ENCODE peak calls at places on chromosomes 6 and 20, in ten cellular contexts. R is A549; Z is ascending aorta; W is CD8-positive, alpha-beta T cell; L is heart left ventricle; S is Caco-2; Q is A673; C is adipocyte; X is adrenal gland; I is naive thymus-derived CD4-positive, alpha-beta T cell. G is an unnamed sample. For H3K4me1, the result is how much of the 10 kb centered on the place peaks cover.

GRCh38 chr20:9301129-9302072 is 213.0 kb upstream of the LAMP5 start:
- DNase-seq in W (no peak), S (no peak), L (no peak), R (peak), Q (peak), X (no peak), I (no peak), C (peak), Z (no peak), G (no peak)

GRCh38 chr6:136657629-136658028 is 107.4 kb upstream of the MAP7 start:
- DNase-seq in S (peak), Q (no peak), C (peak), R (no peak), Z (no peak), W (no peak), X (no peak), I (no peak), L (no peak), G (no peak)

GRCh38 chr6:73129653-73130443 is 95.4 kb downstream of the KHDC1L start:
- DNase-seq in R (peak), I (peak), W (peak), C (peak), Z (no peak), S (peak), X (peak), L (peak), Q (peak), G (peak)

GRCh38 chr6:13272131-13273046 is 55.9 kb downstream of the TBC1D7 start:
- DNase-seq in L (no peak), S (no peak), I (no peak), Z (peak), Q (no peak), X (peak), C (no peak), R (no peak), W (no peak), G (peak)

GRCh38 chr6:167746377-167747151 is 80.1 kb upstream of the AFDN start:
- DNase-seq in Q (peak), W (no peak), I (no peak), S (no peak), X (no peak), Z (no peak), R (no peak), L (no peak), C (no peak), G (no peak)

GRCh38 chr6:39850897-39851296 is 58.7 kb downstream of the DAAM2 start:
- DNase-seq in X (no peak), R (no peak), L (no peak), Q (peak), I (no peak), C (no peak), W (no peak), Z (no peak), S (no peak), G (no peak)

GRCh38 chr6:111534366-111534765 is 51.3 kb upstream of the REV3L start:
- DNase-seq in W (no peak), L (no peak), S (no peak), R (no peak), C (peak), Q (no peak), I (no peak), Z (no peak), X (peak), G (peak)

GRCh38 chr6:26420607-26421235 is 18.6 kb downstream of the BTN3A1 start:
- DNase-seq in C (peak), S (no peak), X (peak), I (peak), Z (no peak), W (peak), Q (peak), L (no peak), R (peak), G (no peak)

GRCh38 chr6:127404594-127405178 is 54.5 kb downstream of the KIAA0408 start:
- DNase-seq in I (no peak), Q (no peak), S (no peak), R (no peak), C (no peak), Z (no peak), X (no peak), W (no peak), L (no peak), G (no peak)

GRCh38 chr6:13524801-13525508 is 37.6 kb upstream of the GFOD1 start:
- DNase-seq in I (no peak), Q (no peak), L (no peak), C (no peak), X (no peak), R (no peak), W (no peak), S (no peak), Z (no peak), G (no peak)

GRCh38 chr20:40986774-40987173 is 41.8 kb upstream of the TOP1 start:
- DNase-seq in X (no peak), L (no peak), R (no peak), C (no peak), W (no peak), Z (no peak), S (no peak), I (no peak), Q (no peak), G (no peak)

GRCh38 chr6:149186873-149187272 is 130.6 kb upstream of the TAB2 start:
- DNase-seq in X (no peak), W (no peak), L (no peak), I (no peak), Z (no peak), Q (no peak), C (no peak), S (no peak), R (no peak), G (no peak)

GRCh38 chr6:111777357-111777756 is 95.9 kb downstream of the FYN start:
- DNase-seq in R (no peak), Z (no peak), I (no peak), C (no peak), X (no peak), S (no peak), W (peak), L (no peak), Q (peak), G (no peak)

GRCh38 chr6:113433506-113433991 is 423.6 kb upstream of the MARCKS start:
- DNase-seq in S (peak), W (no peak), C (peak), X (peak), Z (no peak), Q (peak), L (no peak), I (no peak), R (no peak), G (no peak)

GRCh38 chr6:49541210-49541724 is 9.2 kb upstream of the C6orf141 start:
- DNase-seq in W (no peak), Q (peak), R (peak), S (no peak), X (no peak), C (peak), I (no peak), Z (no peak), L (no peak), G (no peak)

GRCh38 chr6:139135578-139136545 is 982 bp downstream of the HECA start:
- DNase-seq in Z (no peak), W (peak), S (peak), X (peak), Q (peak), C (peak), I (peak), L (peak), R (peak), G (peak)

GRCh38 chr6:156552849-156553248 is 224.3 kb upstream of the ARID1B start:
- DNase-seq in I (no peak), X (no peak), W (no peak), Z (no peak), R (no peak), L (no peak), S (no peak), C (no peak), Q (no peak), G (no peak)

GRCh38 chr6:42454428-42454791 is 2.7 kb upstream of the TRERF1 start:
- DNase-seq in R (no peak), L (peak), C (no peak), W (no peak), S (peak), I (no peak), Z (no peak), Q (no peak), X (peak), G (peak)

GRCh38 chr6:167975449-167975848 is 22.0 kb upstream of the KIF25 start:
- DNase-seq in I (no peak), S (no peak), Z (no peak), R (no peak), Q (no peak), C (no peak), L (no peak), W (no peak), X (no peak), G (no peak)

GRCh38 chr6:138410048-138410735 is 6.2 kb downstream of the HEBP2 start:
- DNase-seq in L (no peak), I (no peak), W (no peak), R (no peak), Q (no peak), X (peak), S (no peak), Z (no peak), C (peak), G (no peak)

GRCh38 chr6:136643850-136644596 is 93.8 kb upstream of the MAP7 start:
- DNase-seq in Q (peak), W (peak), Z (peak), R (peak), X (peak), S (peak), L (peak), I (peak), C (peak), G (peak)

GRCh38 chr6:89430563-89430962 is 2.4 kb upstream of the ANKRD6 start:
- DNase-seq in L (no peak), Z (no peak), S (no peak), R (no peak), W (no peak), X (no peak), C (no peak), I (no peak), Q (peak), G (no peak)

GRCh38 chr6:24865161-24865560 is 66.4 kb upstream of the ARMH2 start:
- DNase-seq in X (no peak), S (no peak), W (no peak), Z (no peak), Q (peak), C (no peak), I (peak), L (no peak), R (no peak), G (no peak)

GRCh38 chr6:160132297-160132637 is 10.7 kb downstream of the SLC22A1 start:
- DNase-seq in S (no peak), Z (no peak), C (no peak), Q (no peak), X (no peak), W (no peak), L (no peak), R (no peak), I (no peak), G (no peak)

GRCh38 chr20:63273635-63274380 is 1.2 kb downstream of the ARFGAP1 start:
- DNase-seq in L (no peak), Z (no peak), Q (no peak), W (no peak), R (peak), X (no peak), I (no peak), C (peak), S (no peak), G (no peak)

GRCh38 chr6:137933696-137934095 is 66.6 kb downstream of the TNFAIP3 start:
- DNase-seq in I (no peak), W (no peak), X (peak), C (peak), Q (no peak), Z (peak), S (no peak), L (no peak), R (no peak), G (no peak)

GRCh38 chr6:125149256-125150144 is 4.1 kb upstream of the TPD52L1 start:
- DNase-seq in Z (no peak), I (no peak), W (no peak), Q (peak), S (no peak), C (peak), X (no peak), R (no peak), L (no peak), G (no peak)

GRCh38 chr20:57055345-57055744 is 211.1 kb downstream of the BMP7 start:
- DNase-seq in Q (no peak), W (no peak), S (peak), R (no peak), Z (no peak), L (no peak), C (no peak), I (no peak), X (no peak), G (peak)
- H3K4me1 ChIP-seq in Q (under half), W (under half), S (under half), R (under half), Z (under half), L (under half), C (under half), I (under half), X (under half), G (under half)

GRCh38 chr20:31602779-31603441 is 2.2 kb upstream of the ID1 start:
- DNase-seq in Z (no peak), S (no peak), R (peak), Q (peak), C (peak), L (no peak), I (no peak), X (no peak), W (peak), G (no peak)
- H3K4me1 ChIP-seq in Z (under half), S (under half), R (under half), Q (under half), C (under half), L (under half), I (under half), X (under half), W (under half), G (under half)

GRCh38 chr6:158039571-158040050 is 57.9 kb downstream of the SYNJ2 start:
- DNase-seq in Z (peak), W (no peak), S (no peak), X (peak), R (no peak), I (no peak), Q (no peak), L (no peak), C (no peak), G (no peak)
- H3K4me1 ChIP-seq in Z (half or more), W (under half), S (half or more), X (under half), R (half or more), I (under half), Q (under half), L (under half), C (under half), G (under half)

DNA sequence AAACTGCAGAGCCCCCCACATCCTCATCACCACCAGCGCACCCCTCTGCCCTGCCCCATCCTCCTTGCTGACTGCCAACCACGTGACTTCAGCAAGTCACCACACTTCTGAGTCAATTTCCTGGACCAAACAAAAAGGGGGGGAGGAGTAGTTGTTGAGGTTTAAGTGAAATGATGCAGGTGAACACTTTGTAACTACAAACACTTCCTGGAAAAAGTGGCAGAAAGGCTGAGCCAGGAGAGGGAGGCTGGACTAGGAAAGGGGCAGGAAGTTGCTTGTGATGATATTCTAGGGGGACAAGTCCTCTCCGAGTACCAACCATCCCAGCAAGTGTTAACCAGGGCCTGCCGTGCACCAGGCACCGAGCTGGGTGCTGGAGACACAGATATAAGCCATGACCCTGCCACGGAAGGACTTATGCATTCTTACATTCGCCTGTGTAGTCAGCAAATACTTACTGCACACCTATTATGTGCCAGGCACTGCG is 67.4 kb downstream of the PREX1 start:
- DNase-seq in Q (no peak), R (no peak), Z (no peak), W (peak), C (no peak), L (no peak), X (no peak), S (no peak), I (peak), G (peak)
- H3K4me1 ChIP-seq in Q (under half), R (under half), Z (under half), W (half or more), C (under half), L (under half), X (under half), S (under half), I (half or more), G (under half)

DNA sequence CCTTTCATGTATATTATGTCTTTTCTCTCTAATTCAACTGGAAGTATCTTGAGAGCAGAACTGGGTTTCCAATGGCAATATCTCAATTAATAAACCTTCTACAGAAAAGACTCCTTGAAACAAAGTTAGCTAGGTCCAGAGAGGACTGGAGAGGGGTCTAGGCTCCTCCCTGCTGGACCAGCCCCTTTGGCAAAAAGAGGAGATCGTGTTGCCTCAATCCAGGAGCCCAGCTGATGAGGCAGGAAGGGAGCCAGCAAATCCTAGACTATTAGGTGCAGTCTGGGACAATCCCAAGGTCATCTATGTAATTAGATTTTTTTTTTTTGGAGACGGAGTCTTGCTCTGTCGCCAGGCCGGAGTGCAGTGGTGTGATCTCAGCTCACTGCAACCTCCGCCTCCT is 21.9 kb downstream of the BCL2L1 start:
- DNase-seq in I (no peak), C (no peak), Z (no peak), L (no peak), R (no peak), W (no peak), S (no peak), Q (no peak), X (peak), G (no peak)
- H3K4me1 ChIP-seq in I (under half), C (half or more), Z (half or more), L (half or more), R (half or more), W (under half), S (half or more), Q (under half), X (under half), G (half or more)

GRCh38 chr6:56693988-56694387 is 51.3 kb upstream of the DST start:
- DNase-seq in X (no peak), I (no peak), W (no peak), C (no peak), L (no peak), Q (no peak), R (no peak), Z (no peak), S (no peak), G (no peak)
- H3K4me1 ChIP-seq in X (half or more), I (under half), W (under half), C (half or more), L (under half), Q (under half), R (half or more), Z (under half), S (under half), G (under half)

DNA sequence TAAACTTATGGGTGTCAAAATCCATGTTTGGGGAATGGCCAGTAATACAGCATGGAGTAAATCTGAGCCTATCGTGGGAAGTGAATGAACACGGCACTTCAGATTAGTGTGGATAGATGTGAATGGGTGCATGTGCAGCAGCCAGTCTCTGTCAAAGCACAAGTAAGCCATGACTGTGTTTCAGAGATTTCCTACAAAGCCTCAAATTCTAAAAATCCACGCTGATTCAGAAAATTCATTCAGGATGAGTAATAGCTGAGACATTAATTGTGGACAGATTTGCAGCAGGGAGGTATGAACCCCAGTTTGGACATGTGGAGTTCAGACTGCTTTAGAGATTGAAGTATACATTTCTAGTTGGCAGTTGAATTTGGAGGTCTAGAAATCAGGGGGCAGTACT is 115.1 kb downstream of the QKI start:
- DNase-seq in C (peak), S (no peak), Q (peak), R (peak), X (no peak), L (no peak), W (no peak), Z (no peak), I (no peak), G (no peak)
- H3K4me1 ChIP-seq in C (half or more), S (under half), Q (half or more), R (half or more), X (half or more), L (half or more), W (under half), Z (under half), I (under half), G (under half)

G was measured in Peyer's patch.